ENCODE peak calls at places on chromosome 16, in five cellular contexts. A is Peyer's patch, E is endodermal cell, Q is transverse colon, I is Panc1. D is an unnamed sample. For H3K27me3, the result is how much of the 10 kb centered on the place peaks cover.

GRCh38 chr16:30016555-30017276 is 5.9 kb upstream of the DOC2A start:
- DNase-seq in A (no peak), E (no peak), Q (no peak), I (no peak), D (no peak)

GRCh38 chr16:6023449-6023848 is 925.9 kb upstream of the EEF2KMT start:
- DNase-seq in A (no peak), E (no peak), Q (no peak), I (no peak), D (no peak)

GRCh38 chr16:27726621-27727275 is 176.8 kb downstream of the KATNIP start:
- DNase-seq in A (no peak), E (no peak), Q (no peak), I (peak), D (no peak)

GRCh38 chr16:8795096-8795495 is 2.3 kb downstream of the TMEM186 start:
- DNase-seq in A (no peak), E (no peak), Q (no peak), I (no peak), D (no peak)

GRCh38 chr16:12406158-12406557 is 397.5 kb downstream of the CPPED1 start:
- DNase-seq in A (no peak), E (no peak), Q (no peak), I (no peak), D (no peak)

GRCh38 chr16:9008335-9009260 is 44.9 kb upstream of the USP7 start:
- DNase-seq in A (peak), E (peak), Q (peak), I (peak), D (peak)

GRCh38 chr16:3482659-3483241 is 12.5 kb downstream of the C16orf90 start:
- DNase-seq in A (no peak), E (peak), Q (no peak), I (no peak), D (no peak)

GRCh38 chr16:11672206-11673090 is 4.2 kb downstream of the SNN start:
- DNase-seq in A (no peak), E (no peak), Q (no peak), I (no peak), D (no peak)

GRCh38 chr16:55912022-55912421 is 36.8 kb upstream of the CES5A start:
- DNase-seq in A (no peak), E (no peak), Q (no peak), I (no peak), D (no peak)

GRCh38 chr16:81836279-81837054 is 57.4 kb downstream of the PLCG2 start:
- DNase-seq in A (no peak), E (no peak), Q (no peak), I (no peak), D (no peak)
- H3K4me3 ChIP-seq in A (no peak), E (no peak), Q (no peak), I (no peak), D (no peak)

GRCh38 chr16:2472885-2473284 is 1.8 kb downstream of the NTN3 start:
- DNase-seq in A (no peak), E (no peak), Q (no peak), I (no peak), D (no peak)

GRCh38 chr16:2472488-2472864 is 1.4 kb downstream of the NTN3 start:
- DNase-seq in A (no peak), E (no peak), Q (no peak), I (no peak), D (no peak)

GRCh38 chr16:2471016-2471652 is at the start of gene NTN3:
- DNase-seq in A (no peak), E (peak), Q (no peak), I (no peak), D (no peak)

GRCh38 chr16:2470603-2471015 is 488 bp upstream of the NTN3 start:
- DNase-seq in A (no peak), E (peak), Q (no peak), I (no peak), D (no peak)

DNA sequence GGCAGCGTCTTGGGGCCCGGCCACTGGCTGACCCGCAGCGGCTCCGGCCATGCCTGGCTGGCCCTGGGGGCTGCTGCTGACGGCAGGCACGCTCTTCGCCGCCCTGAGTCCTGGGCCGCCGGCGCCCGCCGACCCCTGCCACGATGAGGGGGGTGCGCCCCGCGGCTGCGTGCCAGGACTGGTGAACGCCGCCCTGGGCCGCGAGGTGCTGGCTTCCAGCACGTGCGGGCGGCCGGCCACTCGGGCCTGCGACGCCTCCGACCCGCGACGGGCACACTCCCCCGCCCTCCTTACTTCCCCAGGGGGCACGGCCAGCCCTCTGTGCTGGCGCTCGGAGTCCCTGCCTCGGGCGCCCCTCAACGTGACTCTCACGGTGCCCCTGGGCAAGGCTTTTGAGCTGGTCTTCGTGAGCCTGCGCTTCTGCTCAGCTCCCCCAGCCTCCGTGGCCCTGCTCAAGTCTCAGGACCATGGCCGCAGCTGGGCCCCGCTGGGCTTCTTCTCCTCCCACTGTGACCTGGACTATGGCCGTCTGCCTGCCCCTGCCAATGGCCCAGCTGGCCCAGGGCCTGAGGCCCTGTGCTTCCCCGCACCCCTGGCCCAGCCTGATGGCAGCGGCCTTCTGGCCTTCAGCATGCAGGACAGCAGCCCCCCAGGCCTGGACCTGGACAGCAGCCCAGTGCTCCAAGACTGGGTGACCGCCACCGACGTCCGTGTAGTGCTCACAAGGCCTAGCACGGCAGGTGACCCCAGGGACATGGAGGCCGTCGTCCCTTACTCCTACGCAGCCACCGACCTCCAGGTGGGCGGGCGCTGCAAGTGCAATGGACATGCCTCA is 773 bp downstream of the NTN3 start:
- DNase-seq in A (no peak), E (no peak), Q (no peak), I (no peak), D (no peak)
- H3K27me3 ChIP-seq in A (under half), E (under half), Q (half or more), I (under half), D (under half)

GRCh38 chr16:57084257-57084770 is 8.1 kb upstream of the CPNE2 start:
- DNase-seq in A (peak), E (peak), Q (peak), I (peak), D (no peak)
- TF ChIP-seq CTCF in A (peak), E (peak), Q (peak), I (peak), D (peak)

DNA sequence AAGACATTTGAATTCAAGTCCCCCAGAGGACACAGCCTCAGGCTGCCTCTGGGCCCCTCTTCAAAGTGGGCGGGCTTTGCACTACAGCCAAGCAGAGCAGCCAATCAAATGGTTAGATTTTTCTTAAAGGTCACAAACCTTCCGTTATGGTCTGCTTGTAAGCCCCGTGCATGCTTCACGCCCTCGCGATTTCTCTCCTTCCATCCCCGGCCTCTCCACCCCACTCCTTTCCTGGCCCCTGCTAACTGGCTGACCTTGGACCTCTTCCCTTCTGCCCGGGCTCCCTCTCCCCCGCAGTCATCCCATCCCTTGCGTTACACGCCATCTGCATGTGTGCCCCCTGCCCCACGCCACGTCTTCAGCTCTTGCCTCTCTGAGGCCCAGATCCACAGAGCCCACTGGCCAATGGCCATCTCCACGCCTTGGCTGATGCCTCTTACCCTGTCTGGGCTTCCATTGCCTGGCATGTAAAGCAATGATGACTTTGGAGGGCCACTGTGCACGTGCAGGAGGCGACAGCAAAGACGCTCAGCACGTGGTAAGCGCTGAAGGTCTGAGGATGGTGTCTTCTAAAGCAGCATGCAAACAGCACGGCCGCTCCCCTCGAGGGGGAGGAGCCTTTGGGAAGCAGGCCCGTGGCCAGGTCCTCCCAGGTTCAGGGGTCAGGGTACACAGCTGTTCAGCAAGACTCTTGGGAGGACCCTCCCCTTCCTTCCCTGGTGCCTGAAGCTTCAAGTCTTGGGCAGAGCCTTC is 86.8 kb downstream of the ZDHHC7 start:
- DNase-seq in A (peak), E (no peak), Q (no peak), I (no peak), D (no peak)
- H3K4me3 ChIP-seq in A (no peak), E (no peak), Q (no peak), I (no peak), D (no peak)

GRCh38 chr16:71216714-71217113 is 13.8 kb downstream of the HYDIN start:
- DNase-seq in A (no peak), E (peak), Q (no peak), I (no peak), D (no peak)
- H3K27me3 ChIP-seq in A (under half), E (under half), Q (under half), I (under half), D (under half)

DNA sequence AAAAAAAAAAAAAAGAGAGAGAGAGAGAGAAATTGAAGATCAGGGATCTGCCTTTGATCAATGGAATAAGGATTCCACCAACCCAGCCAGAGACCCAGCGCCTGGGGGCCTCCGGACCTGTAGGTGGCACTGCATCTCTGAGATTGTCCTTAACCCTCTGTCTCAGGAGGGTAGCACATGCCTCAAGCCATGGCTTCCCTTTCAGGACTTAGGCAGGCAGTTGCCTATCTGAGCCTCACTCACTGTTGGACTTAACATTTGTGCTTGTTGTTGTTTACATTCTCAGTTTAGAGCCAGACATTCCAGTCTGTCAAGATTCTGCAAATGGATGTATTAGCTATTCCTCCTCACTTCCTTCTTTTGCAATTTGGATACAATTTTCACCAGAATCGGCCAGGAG is 5.1 kb upstream of the SCNN1B start:
- DNase-seq in A (no peak), E (peak), Q (peak), I (no peak), D (no peak)
- TF ChIP-seq CTCF in A (peak), E (peak), Q (peak), I (peak), D (peak)

GRCh38 chr16:46962629-46963028 is 10.8 kb downstream of the DNAJA2 start:
- DNase-seq in A (no peak), E (no peak), Q (no peak), I (no peak), D (no peak)

GRCh38 chr16:46961373-46962353 is 11.8 kb downstream of the DNAJA2 start:
- DNase-seq in A (no peak), E (no peak), Q (no peak), I (no peak), D (no peak)
- H3K4me3 ChIP-seq in A (no peak), E (no peak), Q (no peak), I (no peak), D (no peak)

GRCh38 chr16:68948230-68948910 is 105.0 kb downstream of the TANGO6 start:
- DNase-seq in A (no peak), E (no peak), Q (no peak), I (no peak), D (no peak)
- H3K27me3 ChIP-seq in A (under half), E (under half), Q (under half), I (under half), D (under half)

D was measured in kidney epithelial cell.